ENCODE peak calls at places on chromosomes 6 and 20, in four cellular contexts. U is AG04450; D is lung; R is CD8-positive, alpha-beta T cell. X is an unnamed sample. For H3K9me3 and H3K27me3, the result is how much of the 10 kb centered on the place peaks cover.

GRCh38 chr20:10131612-10132345 is 86.9 kb upstream of the SNAP25 start:
- DNase-seq in U (peak), D (no peak), R (no peak), X (peak)

GRCh38 chr6:56073761-56074160 is 173.6 kb downstream of the COL21A1 start:
- DNase-seq in U (no peak), D (no peak), R (no peak), X (no peak)

GRCh38 chr6:75818061-75818855 is 69.2 kb downstream of the MYO6 start:
- DNase-seq in U (no peak), D (no peak), R (no peak), X (no peak)

GRCh38 chr20:19737025-19737424 is 21.0 kb upstream of the RIN2 start:
- DNase-seq in U (no peak), D (no peak), R (no peak), X (no peak)

GRCh38 chr6:41428995-41429417 is 93.6 kb downstream of the NCR2 start:
- DNase-seq in U (no peak), D (no peak), R (no peak), X (peak)

GRCh38 chr6:163729127-163729872 is 314.8 kb downstream of the QKI start:
- DNase-seq in U (no peak), D (no peak), R (no peak), X (peak)

GRCh38 chr6:20350215-20350614 is 51.5 kb upstream of the E2F3 start:
- DNase-seq in U (no peak), D (no peak), R (no peak), X (no peak)

GRCh38 chr6:11532097-11532496 is 5.5 kb upstream of the TMEM170B start:
- DNase-seq in U (no peak), D (no peak), R (no peak), X (no peak)

GRCh38 chr6:122563364-122564052 is 46.7 kb upstream of the PKIB start:
- DNase-seq in U (no peak), D (no peak), R (no peak), X (no peak)

GRCh38 chr6:143064996-143065683 is 4.5 kb downstream of the AIG1 start:
- DNase-seq in U (no peak), D (no peak), R (no peak), X (no peak)

GRCh38 chr20:46784450-46785127 is 75.1 kb downstream of the SLC2A10 start:
- DNase-seq in U (no peak), D (no peak), R (no peak), X (no peak)

GRCh38 chr20:40897177-40897700 is 131.4 kb upstream of the TOP1 start:
- DNase-seq in U (peak), D (no peak), R (no peak), X (no peak)

GRCh38 chr6:85977661-85978060 is 335.0 kb upstream of the SYNCRIP start:
- DNase-seq in U (no peak), D (no peak), R (no peak), X (no peak)
- H3K9me3 ChIP-seq in U (under half), D (under half), R (under half), X (under half)

GRCh38 chr20:63032861-63033634 is 26.3 kb upstream of the BHLHE23 start:
- DNase-seq in U (no peak), D (no peak), R (no peak), X (no peak)
- H3K27me3 ChIP-seq in U (half or more), D (under half), R (under half), X (half or more)

DNA sequence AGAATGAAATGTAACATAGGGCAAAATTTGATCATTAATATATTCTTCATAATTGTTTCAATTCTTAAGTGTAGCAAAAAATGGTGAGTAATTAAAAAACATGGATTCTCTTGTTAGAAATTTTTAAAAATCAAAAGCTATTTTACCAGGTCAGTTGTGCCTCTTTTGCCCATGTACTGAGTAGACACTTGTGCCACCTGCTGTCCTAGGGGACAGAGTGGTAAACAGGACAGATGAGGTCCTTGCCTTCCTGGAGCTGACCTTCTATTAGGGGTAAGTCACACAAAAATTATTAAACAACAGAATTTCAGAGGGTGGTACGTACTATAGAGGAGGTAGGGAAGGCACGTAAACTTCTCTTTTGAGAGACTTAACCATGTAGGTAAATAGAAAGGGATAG is 6.5 kb downstream of the RNF24 start:
- DNase-seq in U (no peak), D (no peak), R (no peak), X (no peak)
- TF ChIP-seq CTCF in U (no peak), D (no peak), R (no peak), X (no peak)

DNA sequence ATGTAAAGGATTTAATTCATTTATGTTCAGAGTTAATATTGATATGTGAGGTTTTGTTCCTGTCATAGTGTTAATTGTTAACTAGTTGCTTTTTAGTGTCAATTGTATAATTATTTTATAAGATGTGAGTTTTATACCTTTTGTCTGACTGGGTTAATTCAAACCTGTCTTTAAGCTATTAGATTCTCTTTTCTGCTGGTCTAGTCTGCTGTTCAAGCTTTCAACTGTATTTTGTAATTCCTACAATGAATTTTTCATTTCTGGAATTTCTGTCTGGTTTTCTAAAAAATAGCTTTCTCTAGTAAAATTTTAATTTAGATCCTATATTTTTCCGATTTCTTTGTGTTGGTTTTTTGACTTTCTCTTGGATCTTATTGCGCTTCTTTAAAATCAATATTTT is 26.5 kb downstream of the IGF2R start:
- DNase-seq in U (no peak), D (no peak), R (no peak), X (no peak)
- H3K9me3 ChIP-seq in U (under half), D (under half), R (under half), X (under half)

GRCh38 chr20:36307412-36308317 is 1.5 kb downstream of the DLGAP4 start:
- DNase-seq in U (no peak), D (no peak), R (no peak), X (no peak)

GRCh38 chr20:36308318-36308710 is 2.2 kb downstream of the DLGAP4 start:
- DNase-seq in U (no peak), D (no peak), R (no peak), X (no peak)

GRCh38 chr20:36309643-36310042 is 3.5 kb downstream of the DLGAP4 start:
- DNase-seq in U (no peak), D (no peak), R (no peak), X (no peak)

GRCh38 chr20:36310215-36310981 is 4.3 kb downstream of the DLGAP4 start:
- DNase-seq in U (no peak), D (no peak), R (no peak), X (no peak)

GRCh38 chr20:36308986-36309385 is 2.8 kb downstream of the DLGAP4 start:
- DNase-seq in U (no peak), D (no peak), R (no peak), X (no peak)
- H3K27me3 ChIP-seq in U (half or more), D (under half), R (under half), X (under half)

X was measured in tibial artery.